ENCODE peak calls at places on chromosomes 1 and 21, in eight cellular contexts. Q, Z, J, Y, S, H, G and F are unnamed samples. For H3K9me3, the result is how much of the 10 kb centered on the place peaks cover.

GRCh38 chr1:183652107-183652506 is 1.0 kb downstream of the APOBEC4 start:
- DNase-seq in Q (no peak), Z (no peak), J (no peak), Y (no peak), S (no peak), H (no peak), G (no peak), F (no peak)

GRCh38 chr21:31630062-31630711 is 29.3 kb upstream of the SOD1 start:
- DNase-seq in Q (peak), Z (no peak), J (peak), Y (no peak), S (peak), H (no peak), G (no peak), F (no peak)

GRCh38 chr1:30754684-30755171 is 2.8 kb downstream of the LAPTM5 start:
- DNase-seq in Q (no peak), Z (no peak), J (no peak), Y (no peak), S (no peak), H (no peak), G (no peak), F (no peak)

GRCh38 chr21:46035809-46036695 is 54.5 kb downstream of the COL6A1 start:
- DNase-seq in Q (no peak), Z (no peak), J (peak), Y (no peak), S (no peak), H (no peak), G (no peak), F (no peak)

GRCh38 chr1:108880850-108881249 is 4.1 kb downstream of the GPSM2 start:
- DNase-seq in Q (no peak), Z (no peak), J (no peak), Y (peak), S (no peak), H (no peak), G (no peak), F (no peak)

GRCh38 chr21:37427221-37427620 is 60.6 kb downstream of the DYRK1A start:
- DNase-seq in Q (no peak), Z (no peak), J (no peak), Y (no peak), S (no peak), H (no peak), G (no peak), F (no peak)

GRCh38 chr1:118984990-118985608 is 3.0 kb downstream of the TBX15 start:
- DNase-seq in Q (no peak), Z (no peak), J (no peak), Y (peak), S (no peak), H (no peak), G (no peak), F (no peak)

GRCh38 chr1:89472886-89473285 is 51.7 kb upstream of the LRRC8B start:
- DNase-seq in Q (no peak), Z (no peak), J (no peak), Y (no peak), S (no peak), H (no peak), G (no peak), F (no peak)

GRCh38 chr1:245641384-245641783 is 486.6 kb downstream of the KIF26B start:
- DNase-seq in Q (no peak), Z (no peak), J (no peak), Y (no peak), S (no peak), H (no peak), G (no peak), F (no peak)

GRCh38 chr1:118927421-118927820 is 60.7 kb downstream of the TBX15 start:
- DNase-seq in Q (no peak), Z (no peak), J (no peak), Y (no peak), S (no peak), H (no peak), G (no peak), F (no peak)

GRCh38 chr1:26351591-26352337 is 2.2 kb downstream of the CRYBG2 start:
- DNase-seq in Q (peak), Z (no peak), J (no peak), Y (no peak), S (no peak), H (no peak), G (no peak), F (no peak)

GRCh38 chr1:118960026-118960561 is 28.0 kb downstream of the TBX15 start:
- DNase-seq in Q (peak), Z (no peak), J (no peak), Y (no peak), S (no peak), H (no peak), G (peak), F (no peak)

GRCh38 chr1:156525856-156526479 is 25.4 kb upstream of the MEF2D start:
- DNase-seq in Q (no peak), Z (no peak), J (no peak), Y (no peak), S (no peak), H (no peak), G (peak), F (no peak)

GRCh38 chr21:30072496-30072895 is 94.1 kb downstream of the CLDN17 start:
- DNase-seq in Q (peak), Z (no peak), J (no peak), Y (no peak), S (no peak), H (peak), G (no peak), F (no peak)

GRCh38 chr1:10530281-10530740 is 55.6 kb downstream of the PEX14 start:
- DNase-seq in Q (no peak), Z (no peak), J (no peak), Y (peak), S (no peak), H (peak), G (no peak), F (no peak)

GRCh38 chr1:17540255-17541001 is 930 bp downstream of the ARHGEF10L start:
- DNase-seq in Q (no peak), Z (no peak), J (no peak), Y (peak), S (no peak), H (peak), G (peak), F (peak)

GRCh38 chr1:17725811-17726582 is 29.1 kb upstream of the ACTL8 start:
- DNase-seq in Q (no peak), Z (no peak), J (no peak), Y (no peak), S (no peak), H (no peak), G (no peak), F (no peak)

GRCh38 chr1:233635765-233636502 is 22.0 kb downstream of the KCNK1 start:
- DNase-seq in Q (no peak), Z (no peak), J (no peak), Y (no peak), S (no peak), H (no peak), G (no peak), F (no peak)

GRCh38 chr1:6880951-6881690 is 95.9 kb downstream of the CAMTA1 start:
- DNase-seq in Q (no peak), Z (no peak), J (no peak), Y (no peak), S (no peak), H (no peak), G (no peak), F (no peak)

GRCh38 chr1:232174306-232174705 is 455.6 kb downstream of the SIPA1L2 start:
- DNase-seq in Q (no peak), Z (no peak), J (no peak), Y (no peak), S (no peak), H (no peak), G (no peak), F (no peak)

GRCh38 chr21:43304621-43305335 is 122.2 kb downstream of the SIK1 start:
- DNase-seq in Q (no peak), Z (no peak), J (no peak), Y (no peak), S (no peak), H (peak), G (no peak), F (peak)

GRCh38 chr21:39197448-39197847 is 14.2 kb upstream of the PSMG1 start:
- DNase-seq in Q (no peak), Z (no peak), J (no peak), Y (no peak), S (no peak), H (no peak), G (no peak), F (no peak)

GRCh38 chr1:158752155-158752712 is 2.3 kb upstream of the OR6K6 start:
- DNase-seq in Q (no peak), Z (no peak), J (no peak), Y (no peak), S (no peak), H (no peak), G (no peak), F (no peak)

DNA sequence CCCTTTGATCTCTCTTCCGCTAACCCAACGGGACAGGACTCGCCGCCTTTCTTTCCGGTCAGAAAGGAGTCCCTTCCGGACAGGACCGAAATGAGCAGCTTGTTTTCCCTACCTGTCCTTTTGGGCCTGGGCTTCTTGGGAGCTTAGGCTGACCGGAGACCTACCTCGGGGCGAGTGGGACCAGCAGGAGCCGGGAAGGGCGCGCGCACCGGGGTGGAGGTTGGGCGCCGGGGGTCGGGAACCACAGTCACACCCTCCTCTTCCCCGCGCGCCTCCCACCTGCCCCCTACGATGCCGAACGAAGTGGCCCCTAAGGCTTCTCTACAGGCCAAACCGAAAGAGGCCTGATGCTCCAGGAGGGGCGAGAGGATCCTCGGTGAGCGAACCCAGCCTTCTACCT is 95.2 kb downstream of the PRKAB2 start:
- DNase-seq in Q (no peak), Z (no peak), J (no peak), Y (no peak), S (no peak), H (no peak), G (no peak), F (no peak)
- H3K9me3 ChIP-seq in Q (under half), Z (under half), J (under half), Y (under half), S (under half), H (under half), G (under half), F (under half)

GRCh38 chr21:8993943-8994639 is 1527.3 kb upstream of the TPTE start:
- DNase-seq in Q (peak), Z (no peak), J (no peak), Y (no peak), S (no peak), H (no peak), G (no peak), F (no peak)
- H3K9me3 ChIP-seq in Q (under half), Z (half or more), J (under half), Y (under half), S (under half), H (under half), G (under half), F (under half)

DNA sequence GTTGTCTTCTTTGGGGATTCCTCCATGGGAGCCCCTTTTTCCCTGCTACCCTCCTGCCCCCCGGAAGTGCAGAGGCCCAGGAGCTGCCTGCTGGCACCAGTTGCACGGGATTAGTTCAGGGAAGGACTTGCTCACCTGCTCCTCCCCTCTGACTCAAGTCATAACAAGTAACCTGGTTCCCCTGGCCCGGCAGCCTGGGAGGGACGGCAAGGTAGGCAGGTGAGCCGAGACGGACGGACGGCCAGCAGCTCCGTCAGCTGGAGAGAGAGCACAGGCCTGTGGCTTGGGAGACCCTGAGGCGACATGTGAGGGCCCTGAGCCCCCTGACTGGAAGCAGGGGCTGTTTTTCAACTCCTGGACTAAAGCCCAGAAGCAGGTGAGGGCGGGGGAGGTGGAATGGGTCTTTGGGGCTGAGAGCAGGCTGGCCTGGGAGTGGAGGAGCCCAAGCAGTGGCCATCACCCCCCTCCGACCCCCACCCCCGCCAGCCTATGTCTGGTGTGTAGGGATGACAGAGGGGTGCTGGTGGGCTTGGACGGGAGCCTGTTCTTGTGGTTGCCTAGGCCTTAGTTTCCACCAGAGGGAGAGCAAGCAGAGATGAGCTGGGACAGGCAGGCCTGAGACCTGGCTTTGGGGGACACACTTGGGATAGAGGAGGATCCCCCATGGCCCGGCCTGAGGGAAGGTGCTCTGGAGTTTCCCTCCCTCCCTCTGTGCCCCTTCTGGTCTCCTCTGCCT is at the start of gene INAVA:
- DNase-seq in Q (peak), Z (no peak), J (no peak), Y (no peak), S (no peak), H (no peak), G (no peak), F (no peak)
- H3K9me3 ChIP-seq in Q (under half), Z (under half), J (under half), Y (under half), S (under half), H (under half), G (under half), F (under half)

DNA sequence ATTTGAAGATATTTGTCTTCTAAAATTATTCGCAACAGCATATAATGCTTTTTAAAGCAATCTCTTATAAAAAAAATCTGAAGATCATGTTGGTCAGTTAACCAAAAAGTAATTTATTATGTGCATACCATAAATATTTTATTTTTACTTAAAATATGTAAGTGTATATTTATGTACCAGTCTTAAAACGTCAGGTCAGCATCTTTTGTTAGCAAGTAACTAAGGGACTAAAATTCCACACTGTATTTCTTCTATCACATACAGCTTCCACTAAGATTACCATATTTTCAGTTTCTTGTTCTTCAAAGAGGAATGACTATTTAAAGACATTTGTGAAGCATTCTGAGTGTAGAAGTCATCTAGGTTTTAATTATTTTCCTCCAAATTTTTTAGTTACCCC is 19.6 kb downstream of the NEGR1 start:
- DNase-seq in Q (no peak), Z (no peak), J (no peak), Y (no peak), S (no peak), H (no peak), G (no peak), F (no peak)
- H3K9me3 ChIP-seq in Q (under half), Z (under half), J (under half), Y (under half), S (under half), H (under half), G (under half), F (under half)

DNA sequence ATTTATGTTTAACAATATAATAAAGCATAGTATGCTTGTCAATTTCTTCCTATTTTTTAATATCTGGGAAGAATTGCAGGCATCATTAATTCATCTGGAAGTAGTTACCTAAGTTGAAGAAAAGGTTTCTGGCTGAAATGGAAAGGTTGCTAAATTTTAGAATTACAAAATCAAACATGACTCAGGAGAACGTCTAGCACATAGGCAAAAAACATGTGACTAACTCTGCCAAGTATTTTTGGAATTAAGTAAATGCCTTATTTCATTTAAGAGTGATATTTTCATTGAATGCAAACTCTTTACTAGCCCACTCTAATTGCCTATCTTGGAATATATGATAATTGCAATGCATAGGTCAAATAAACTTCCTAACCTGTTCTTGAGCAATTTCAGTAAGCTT is 208.5 kb upstream of the NCAM2 start:
- DNase-seq in Q (no peak), Z (no peak), J (no peak), Y (no peak), S (no peak), H (no peak), G (no peak), F (no peak)
- H3K9me3 ChIP-seq in Q (under half), Z (under half), J (under half), Y (under half), S (under half), H (under half), G (under half), F (under half)